ENCODE peak calls at places on chromosomes 5 and 9, in six cellular contexts. V is NCI-H1092; M is iris pigment epithelial cell; E is H7; L is stimulated activated CD4-positive, alpha-beta T cell treated with anti-CD3 and anti-CD28 coated beads, Interleukin-12 subunit alpha, Interleukin-12 subunit beta, amount 100 ng/mL, for 4 hours; T is T-helper 9 cell. J is an unnamed sample.

GRCh38 chr5:85077581-85077980 is 692.9 kb upstream of the EDIL3 start:
- DNase-seq in V (no peak), M (no peak), E (no peak), L (no peak), T (no peak), J (no peak)

GRCh38 chr5:53733853-53734252 is 173.4 kb downstream of the NDUFS4 start:
- DNase-seq in V (no peak), M (no peak), E (peak; percentile 16), L (no peak), T (no peak), J (no peak)

GRCh38 chr9:78292026-78292425 is 4.9 kb upstream of the PSAT1 start:
- DNase-seq in V (no peak), M (no peak), E (no peak), L (no peak), T (no peak), J (no peak)

GRCh38 chr9:34651876-34652602 is at the start of gene IL11RA:
- DNase-seq in V (no peak), M (peak; percentile 84), E (peak; percentile 100), L (peak; percentile 51), T (peak; percentile 13), J (no peak)

GRCh38 chr5:91145233-91145620 is 237.9 kb downstream of the ARRDC3 start:
- DNase-seq in V (no peak), M (no peak), E (no peak), L (no peak), T (no peak), J (no peak)

GRCh38 chr5:7146886-7147285 is 249.1 kb upstream of the ADCY2 start:
- DNase-seq in V (no peak), M (no peak), E (no peak), L (no peak), T (no peak), J (no peak)

GRCh38 chr5:34929720-34930526 is 564 bp downstream of the DNAJC21 start:
- DNase-seq in V (peak; percentile 66), M (peak; percentile 74), E (peak; percentile 86), L (peak; percentile 73), T (peak; percentile 74), J (peak; percentile 73)

GRCh38 chr9:134217431-134218210 is 53.3 kb upstream of the RNU6ATAC start:
- DNase-seq in V (no peak), M (no peak), E (peak; percentile 64), L (no peak), T (no peak), J (no peak)

GRCh38 chr5:130109152-130109551 is 204.9 kb downstream of the CHSY3 start:
- DNase-seq in V (no peak), M (peak; percentile 39), E (peak; percentile 24), L (no peak), T (no peak), J (no peak)

GRCh38 chr9:74064702-74065101 is 432.4 kb upstream of the RORB start:
- DNase-seq in V (no peak), M (no peak), E (no peak), L (no peak), T (no peak), J (no peak)

GRCh38 chr9:116756995-116757394 is 69.9 kb downstream of the TRIM32 start:
- DNase-seq in V (no peak), M (no peak), E (no peak), L (no peak), T (no peak), J (no peak)

GRCh38 chr9:136294437-136294836 is 9.5 kb downstream of the CCDC187 start:
- DNase-seq in V (no peak), M (no peak), E (no peak), L (no peak), T (no peak), J (no peak)

GRCh38 chr9:73148447-73148937 is 3.2 kb upstream of the ANXA1 start:
- DNase-seq in V (no peak), M (peak; percentile 38), E (no peak), L (no peak), T (no peak), J (no peak)

GRCh38 chr5:151719228-151719861 is 32.6 kb upstream of the SPARC start:
- DNase-seq in V (no peak), M (peak; percentile 55), E (no peak), L (no peak), T (no peak), J (no peak)

GRCh38 chr9:121750715-121751623 is 99.5 kb downstream of the DAB2IP start:
- DNase-seq in V (no peak), M (no peak), E (no peak), L (no peak), T (no peak), J (no peak)

GRCh38 chr9:136587145-136587943 is 41.5 kb upstream of the NOTCH1 start:
- DNase-seq in V (no peak), M (peak; percentile 40), E (peak; percentile 92), L (no peak), T (no peak), J (no peak)

GRCh38 chr9:16675131-16675530 is 195.3 kb downstream of the BNC2 start:
- DNase-seq in V (no peak), M (peak; percentile 60), E (no peak), L (no peak), T (no peak), J (no peak)

GRCh38 chr5:110413856-110414255 is 312.6 kb downstream of the TMEM232 start:
- DNase-seq in V (no peak), M (no peak), E (no peak), L (no peak), T (no peak), J (no peak)

GRCh38 chr5:32859211-32859641 is 148.1 kb downstream of the NPR3 start:
- DNase-seq in V (no peak), M (peak; percentile 53), E (no peak), L (no peak), T (no peak), J (no peak)

GRCh38 chr9:91694081-91694870 is 255.8 kb downstream of the ROR2 start:
- DNase-seq in V (no peak), M (no peak), E (no peak), L (no peak), T (no peak), J (no peak)

GRCh38 chr5:15354011-15354410 is 146.0 kb upstream of the FBXL7 start:
- DNase-seq in V (no peak), M (no peak), E (no peak), L (no peak), T (no peak), J (no peak)

GRCh38 chr5:126619781-126620180 is 19.0 kb downstream of the PHAX start:
- DNase-seq in V (no peak), M (no peak), E (no peak), L (no peak), T (no peak), J (no peak)

GRCh38 chr5:65482727-65483473 is 1.2 kb upstream of the ADAMTS6 start:
- DNase-seq in V (no peak), M (peak; percentile 81), E (peak; percentile 60), L (no peak), T (no peak), J (peak; percentile 16)

GRCh38 chr5:134466241-134467069 is 54.8 kb upstream of the CDKN2AIPNL start:
- DNase-seq in V (peak; percentile 23), M (peak; percentile 91), E (peak; percentile 92), L (peak; percentile 30), T (peak; percentile 16), J (peak; percentile 76)

GRCh38 chr5:29089591-29090141 is 2051.3 kb upstream of the CDH9 start:
- DNase-seq in V (no peak), M (no peak), E (no peak), L (no peak), T (no peak), J (no peak)

GRCh38 chr5:9533096-9533495 is 12.8 kb downstream of the SEMA5A start:
- DNase-seq in V (no peak), M (peak; percentile 42), E (no peak), L (no peak), T (no peak), J (no peak)

GRCh38 chr5:106393276-106393675 is 1277.5 kb downstream of the EFNA5 start:
- DNase-seq in V (no peak), M (no peak), E (no peak), L (no peak), T (no peak), J (no peak)

GRCh38 chr9:69028754-69029153 is 6.8 kb upstream of the FXN start:
- DNase-seq in V (no peak), M (no peak), E (no peak), L (no peak), T (no peak), J (no peak)

GRCh38 chr9:136019041-136019680 is 58.0 kb upstream of the UBAC1 start:
- DNase-seq in V (no peak), M (no peak), E (peak; percentile 47), L (no peak), T (no peak), J (no peak)

GRCh38 chr9:38066907-38067610 is 2.0 kb downstream of the SHB start:
- DNase-seq in V (no peak), M (peak; percentile 48), E (peak; percentile 61), L (peak; percentile 20), T (peak; percentile 8), J (no peak)

GRCh38 chr5:159469496-159470370 is 139.4 kb upstream of the IL12B start:
- DNase-seq in V (no peak), M (peak; percentile 45), E (no peak), L (no peak), T (peak; percentile 8), J (no peak)

GRCh38 chr5:176447538-176447981 is 625 bp upstream of the FAF2 start:
- DNase-seq in V (peak; percentile 14), M (no peak), E (no peak), L (peak; percentile 31), T (peak; percentile 8), J (no peak)

GRCh38 chr9:3189113-3189861 is 336.5 kb downstream of the RFX3 start:
- DNase-seq in V (no peak), M (no peak), E (no peak), L (no peak), T (no peak), J (no peak)